ENCODE peak calls at places on chromosomes 12 and 14, in four cellular contexts. Z is body of pancreas, C is gastrocnemius medialis, Y is neural progenitor cell. W is an unnamed sample. For H3K4me1 and H3K9me3, the result is how much of the 10 kb centered on the place peaks cover.

GRCh38 chr14:101780390-101780789 is 18.9 kb downstream of the PPP2R5C start:
- DNase-seq in Z (no peak), C (no peak), Y (no peak), W (no peak)

GRCh38 chr12:79555006-79555925 is 135.5 kb downstream of the PAWR start:
- DNase-seq in Z (no peak), C (no peak), Y (no peak), W (no peak)

GRCh38 chr12:131124487-131125280 is 171.0 kb downstream of the ADGRD1 start:
- DNase-seq in Z (no peak), Y (no peak), C (no peak), W (no peak)

GRCh38 chr12:20740972-20741371 is 45.8 kb downstream of the SLCO1C1 start:
- DNase-seq in Z (no peak), C (no peak), Y (no peak), W (no peak)

GRCh38 chr12:23555808-23556207 is 393.7 kb downstream of the SOX5 start:
- DNase-seq in Y (no peak), Z (no peak), C (no peak), W (no peak)

GRCh38 chr12:120150919-120151525 is 34.5 kb upstream of the RAB35 start:
- DNase-seq in Y (no peak), C (no peak), Z (no peak), W (no peak)

GRCh38 chr12:18224745-18225144 is 36.6 kb upstream of the PIK3C2G start:
- DNase-seq in C (no peak), Y (peak), Z (no peak), W (peak)

GRCh38 chr12:42945927-42946326 is 356.4 kb upstream of the PRICKLE1 start:
- DNase-seq in C (no peak), Y (no peak), Z (no peak), W (no peak)

GRCh38 chr12:111085100-111085499 is 164.7 kb upstream of the MYL2 start:
- DNase-seq in Y (peak), Z (no peak), C (no peak), W (no peak)

GRCh38 chr12:7555752-7556151 is 52.2 kb upstream of the CD163 start:
- DNase-seq in C (no peak), Y (no peak), Z (no peak), W (peak)

GRCh38 chr14:24297190-24297964 is 2.2 kb downstream of the DHRS1 start:
- DNase-seq in Z (no peak), C (no peak), Y (peak), W (peak)

GRCh38 chr12:102394200-102394599 is 86.2 kb downstream of the IGF1 start:
- DNase-seq in Z (no peak), C (no peak), Y (no peak), W (no peak)

GRCh38 chr12:69163681-69164362 is 75.5 kb upstream of the CPSF6 start:
- DNase-seq in Y (no peak), C (no peak), Z (no peak), W (no peak)

GRCh38 chr12:130952545-130952954 is 1.2 kb upstream of the ADGRD1 start:
- DNase-seq in Z (no peak), C (no peak), Y (no peak), W (no peak)

GRCh38 chr12:45989277-45989856 is 1.0 kb downstream of the SCAF11 start:
- DNase-seq in Y (no peak), C (peak), Z (no peak), W (no peak)
- H3K4me1 ChIP-seq in Y (under half), C (half or more), Z (under half), W (under half)

DNA sequence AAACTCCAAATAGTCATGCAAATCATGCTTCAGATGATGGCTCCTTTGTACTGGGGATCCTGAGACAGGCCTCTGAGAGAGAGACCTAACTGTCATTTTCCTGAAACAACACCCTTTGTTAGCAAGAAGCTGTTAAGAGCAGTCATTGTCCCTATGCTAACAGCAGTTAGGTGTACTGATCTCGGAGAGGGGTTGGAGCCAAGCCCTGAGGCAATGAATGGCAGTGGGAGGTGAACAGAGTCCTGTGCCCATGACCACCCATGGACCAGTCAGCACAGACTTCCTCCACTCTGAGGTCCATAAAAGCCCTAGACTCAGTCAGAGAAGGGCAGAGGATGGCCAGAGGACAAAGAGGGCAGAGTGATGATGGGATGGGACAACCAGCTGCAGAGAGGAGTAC is 747.6 kb upstream of the LRFN5 start:
- DNase-seq in Y (no peak), Z (no peak), C (no peak), W (no peak)
- H3K9me3 ChIP-seq in Y (under half), Z (under half), C (under half), W (under half)

GRCh38 chr14:61280092-61280525 is 1.0 kb downstream of the TMEM30B start:
- DNase-seq in C (no peak), Y (no peak), Z (peak), W (no peak)

GRCh38 chr14:61281186-61281676 is at the start of gene TMEM30B:
- DNase-seq in Y (no peak), Z (peak), C (no peak), W (no peak)

GRCh38 chr14:61277232-61277631 is 3.9 kb downstream of the TMEM30B start:
- DNase-seq in Z (no peak), C (no peak), Y (no peak), W (no peak)

GRCh38 chr14:61280526-61281185 is 482 bp downstream of the TMEM30B start:
- DNase-seq in Z (peak), C (peak), Y (peak), W (peak)

DNA sequence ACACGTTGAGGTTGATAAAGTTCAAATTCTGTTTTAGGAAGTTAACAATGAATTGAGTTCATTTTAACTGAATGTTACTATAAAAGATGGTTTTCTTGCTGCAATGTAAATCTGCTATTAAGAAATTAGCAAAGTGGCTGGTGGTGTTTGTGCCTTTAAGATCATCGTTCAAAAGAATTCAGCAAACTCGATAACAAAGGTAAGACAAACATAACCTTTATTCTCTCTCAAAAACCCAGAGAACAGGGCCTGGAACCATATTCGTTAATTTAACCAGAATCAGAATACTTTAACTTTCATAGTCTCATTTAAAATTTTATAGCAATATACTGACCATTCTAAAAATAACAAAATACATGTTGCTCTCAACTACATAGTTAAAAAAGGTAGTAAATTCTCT is 3.4 kb downstream of the TMEM30B start:
- DNase-seq in Z (no peak), C (no peak), Y (no peak), W (no peak)
- H3K27ac ChIP-seq in Z (peak), C (no peak), Y (no peak), W (no peak)

GRCh38 chr12:65899289-65899688 is 75.0 kb downstream of the HMGA2 start:
- DNase-seq in Z (no peak), C (no peak), Y (no peak), W (no peak)
- H3K4me1 ChIP-seq in Z (under half), C (under half), Y (half or more), W (half or more)

GRCh38 chr14:106826833-106827369 is 1300.5 kb downstream of the TMEM121 start:
- DNase-seq in Z (no peak), C (no peak), Y (no peak), W (no peak)
- H3K9me3 ChIP-seq in Z (under half), C (under half), Y (under half), W (under half)

DNA sequence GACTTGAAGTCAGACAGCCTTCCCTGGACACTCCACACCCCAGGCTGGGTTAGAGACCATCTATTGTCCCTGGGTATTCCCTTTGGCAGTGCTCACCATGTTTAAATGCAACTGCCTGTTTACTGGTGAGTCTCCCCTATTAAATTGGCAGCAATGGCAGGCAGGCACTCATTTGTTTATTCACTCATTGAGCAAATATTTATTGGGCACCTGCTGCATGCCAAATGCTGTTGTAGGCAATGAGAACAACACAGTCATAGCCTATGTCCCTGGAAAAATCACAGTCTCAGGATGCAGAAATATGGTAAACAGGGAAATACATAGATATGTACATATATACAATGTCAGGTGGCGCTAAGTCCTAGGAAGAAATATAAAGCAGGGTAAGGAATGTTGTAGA is 212.8 kb downstream of the SUDS3 start:
- DNase-seq in Y (no peak), C (no peak), Z (no peak), W (no peak)
- H3K27ac ChIP-seq in Y (no peak), C (no peak), Z (no peak), W (no peak)

GRCh38 chr12:109113661-109114321 is 2.6 kb upstream of the ACACB start:
- DNase-seq in C (no peak), Y (no peak), Z (no peak), W (no peak)
- H3K4me1 ChIP-seq in C (half or more), Y (under half), Z (half or more), W (under half)

W was measured in SJCRH30.